ENCODE peak calls at places on chromosomes 5 and 9, in five cellular contexts. O, J, D, X and E are unnamed samples. For H3K4me1, the result is how much of the 10 kb centered on the place peaks cover.

GRCh38 chr5:68376931-68377330 is 161.4 kb downstream of the PIK3R1 start:
- DNase-seq in O (no peak), J (no peak), D (no peak), X (no peak), E (peak)

GRCh38 chr9:125888220-125888619 is 141.0 kb downstream of the PBX3 start:
- DNase-seq in O (no peak), J (no peak), D (no peak), X (no peak), E (no peak)

GRCh38 chr9:126915846-126916543 is 1.4 kb downstream of the RALGPS1 start:
- DNase-seq in O (no peak), J (no peak), D (peak), X (no peak), E (no peak)

GRCh38 chr9:136488247-136489214 is 5.7 kb upstream of the SEC16A start:
- DNase-seq in O (peak), J (peak), D (peak), X (peak), E (no peak)

GRCh38 chr5:34586117-34586885 is 69.8 kb upstream of the RAI14 start:
- DNase-seq in O (no peak), J (no peak), D (no peak), X (peak), E (no peak)

GRCh38 chr9:113853333-113853732 is 22.8 kb upstream of the ZNF618 start:
- DNase-seq in O (peak), J (no peak), D (no peak), X (peak), E (peak)

GRCh38 chr9:76456202-76456926 is 2.6 kb upstream of the GCNT1 start:
- DNase-seq in O (peak), J (no peak), D (peak), X (peak), E (no peak)

GRCh38 chr5:139644646-139645494 is 3.3 kb upstream of the CXXC5 start:
- DNase-seq in O (peak), J (peak), D (peak), X (no peak), E (no peak)

GRCh38 chr9:132078369-132079356 is 1.0 kb downstream of the MED27 start:
- DNase-seq in O (no peak), J (no peak), D (peak), X (peak), E (no peak)

GRCh38 chr5:88489433-88489832 is 220.8 kb upstream of the TMEM161B start:
- DNase-seq in O (no peak), J (no peak), D (no peak), X (no peak), E (no peak)

GRCh38 chr9:104313396-104314110 is 190.5 kb upstream of the OR13F1 start:
- DNase-seq in O (no peak), J (no peak), D (no peak), X (no peak), E (no peak)

GRCh38 chr5:55172937-55173695 is at the start of gene CDC20B:
- DNase-seq in O (peak), J (peak), D (peak), X (peak), E (peak)

GRCh38 chr9:14652729-14653377 is 40.4 kb downstream of the ZDHHC21 start:
- DNase-seq in O (no peak), J (no peak), D (no peak), X (peak), E (no peak)

GRCh38 chr5:83789376-83789775 is 68.7 kb upstream of the HAPLN1 start:
- DNase-seq in O (no peak), J (no peak), D (no peak), X (no peak), E (no peak)

GRCh38 chr5:59832577-59833301 is 60.8 kb downstream of the PDE4D start:
- DNase-seq in O (no peak), J (no peak), D (no peak), X (no peak), E (no peak)

GRCh38 chr9:935348-935965 is 41.0 kb upstream of the DMRT3 start:
- DNase-seq in O (no peak), J (no peak), D (no peak), X (no peak), E (no peak)

GRCh38 chr9:84953797-84954695 is 284.5 kb downstream of the NTRK2 start:
- DNase-seq in O (peak), J (peak), D (peak), X (peak), E (no peak)

GRCh38 chr9:130920762-130921482 is 18.1 kb downstream of the FIBCD1 start:
- DNase-seq in O (no peak), J (no peak), D (no peak), X (no peak), E (no peak)

GRCh38 chr9:121242219-121242954 is 25.6 kb upstream of the GSN start:
- DNase-seq in O (no peak), J (no peak), D (no peak), X (peak), E (no peak)

GRCh38 chr9:38227656-38228055 is 158.6 kb upstream of the SHB start:
- DNase-seq in O (no peak), J (no peak), D (no peak), X (peak), E (no peak)

GRCh38 chr5:8842906-8843590 is 702.8 kb downstream of the SEMA5A start:
- DNase-seq in O (no peak), J (no peak), D (no peak), X (peak), E (no peak)

GRCh38 chr5:310941-311434 is 10.5 kb upstream of the AHRR start:
- DNase-seq in O (no peak), J (no peak), D (no peak), X (peak), E (no peak)

GRCh38 chr9:13569706-13570423 is 290.4 kb upstream of the MPDZ start:
- DNase-seq in O (no peak), J (no peak), D (no peak), X (no peak), E (no peak)

GRCh38 chr9:76431601-76432000 is 27.4 kb upstream of the GCNT1 start:
- DNase-seq in O (no peak), J (no peak), D (no peak), X (no peak), E (no peak)

GRCh38 chr9:85586684-85587083 is 155.1 kb downstream of the AGTPBP1 start:
- DNase-seq in O (no peak), J (no peak), D (no peak), X (no peak), E (no peak)

GRCh38 chr5:10760033-10760975 is 730 bp downstream of the DAP start:
- DNase-seq in O (peak), J (peak), D (peak), X (peak), E (no peak)

GRCh38 chr9:109258619-109259321 is 62.1 kb downstream of the EPB41L4B start:
- DNase-seq in O (no peak), J (no peak), D (no peak), X (no peak), E (no peak)

GRCh38 chr5:172266071-172266675 is 17.4 kb downstream of the UBTD2 start:
- DNase-seq in O (no peak), J (no peak), D (no peak), X (no peak), E (no peak)

GRCh38 chr9:137878146-137878941 is 762 bp downstream of the CACNA1B start:
- DNase-seq in O (no peak), J (peak), D (no peak), X (peak), E (no peak)

GRCh38 chr9:117473293-117473692 is 58.4 kb upstream of the ASTN2 start:
- DNase-seq in O (no peak), J (no peak), D (no peak), X (no peak), E (no peak)

GRCh38 chr5:18305288-18305899 is 671.1 kb downstream of the TAF11L14 start:
- DNase-seq in O (no peak), J (no peak), D (no peak), X (peak), E (no peak)

GRCh38 chr5:83513081-83513480 is 41.5 kb downstream of the VCAN start:
- DNase-seq in O (no peak), J (no peak), D (no peak), X (no peak), E (no peak)

GRCh38 chr5:28415791-28416443 is 1377.5 kb upstream of the CDH9 start:
- DNase-seq in O (no peak), J (no peak), D (no peak), X (no peak), E (no peak)

GRCh38 chr9:137757613-137758029 is 120.0 kb upstream of the CACNA1B start:
- DNase-seq in O (no peak), J (no peak), D (no peak), X (peak), E (no peak)

GRCh38 chr5:150780816-150781221 is 2.3 kb downstream of the SMIM3 start:
- DNase-seq in O (no peak), J (no peak), D (peak), X (peak), E (no peak)

GRCh38 chr5:150780180-150780692 is 1.7 kb downstream of the SMIM3 start:
- DNase-seq in O (peak), J (peak), D (peak), X (peak), E (no peak)

GRCh38 chr5:150782850-150783249 is 4.3 kb downstream of the SMIM3 start:
- DNase-seq in O (no peak), J (no peak), D (no peak), X (no peak), E (no peak)

GRCh38 chr5:150783422-150783928 is 4.9 kb downstream of the SMIM3 start:
- DNase-seq in O (peak), J (peak), D (peak), X (peak), E (no peak)

GRCh38 chr5:150781706-150782614 is 3.4 kb downstream of the SMIM3 start:
- DNase-seq in O (peak), J (peak), D (peak), X (peak), E (peak)
- H3K4me3 ChIP-seq in O (no peak), J (peak), D (no peak), X (peak), E (peak)

DNA sequence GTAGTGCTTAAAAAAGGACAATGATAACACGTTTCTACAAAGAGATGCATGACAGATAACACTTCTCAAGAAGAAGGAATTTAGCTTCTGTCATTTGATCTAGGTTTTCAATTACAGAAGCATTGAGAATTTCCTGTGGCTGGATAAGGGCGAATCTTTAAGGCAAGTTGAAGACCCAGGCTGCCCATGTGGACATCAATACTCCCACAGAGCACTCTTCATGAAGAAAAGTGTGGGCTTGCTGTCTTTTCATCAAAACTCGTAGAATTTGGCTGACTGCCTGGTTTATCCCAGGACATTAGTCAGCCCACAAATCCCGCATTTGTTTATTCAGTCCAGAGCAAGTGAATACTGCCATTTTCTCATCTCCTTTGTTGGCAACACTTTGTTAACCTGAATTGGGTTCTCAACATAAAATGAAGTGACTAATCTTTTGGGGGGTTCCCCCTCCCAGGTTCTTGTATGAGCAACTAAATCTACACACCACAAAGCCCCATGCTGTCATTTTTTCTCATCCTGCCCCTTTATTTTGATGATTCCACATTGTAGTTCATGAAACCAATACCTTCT is 43.4 kb upstream of the CDKN2B start:
- DNase-seq in O (no peak), J (no peak), D (no peak), X (peak), E (peak)
- H3K4me1 ChIP-seq in O (under half), J (under half), D (under half), X (under half), E (under half)

DNA sequence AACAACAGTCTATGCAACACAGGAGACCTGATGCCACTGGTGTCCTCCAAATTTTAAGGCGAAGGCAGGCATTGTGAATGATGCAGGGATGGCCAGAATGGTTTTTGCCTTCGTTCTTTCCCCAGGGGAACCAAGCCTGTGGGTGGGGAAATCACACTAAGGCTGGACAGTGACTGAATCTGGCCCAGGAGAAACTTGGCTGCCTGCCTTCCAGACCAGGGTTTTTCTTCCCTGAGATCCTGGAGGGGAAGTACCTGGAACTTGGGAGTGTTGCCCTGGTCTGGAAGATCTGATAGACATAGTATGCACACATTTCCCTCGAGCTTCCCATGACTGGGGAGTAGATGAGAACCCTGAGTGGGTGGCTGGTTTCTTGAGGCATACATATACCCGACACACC is 699 bp upstream of the IL11RA start:
- DNase-seq in O (peak), J (no peak), D (peak), X (peak), E (no peak)
- H3K4me3 ChIP-seq in O (peak), J (peak), D (peak), X (peak), E (peak)

GRCh38 chr9:91306261-91306660 is 55.5 kb downstream of the AUH start:
- DNase-seq in O (no peak), J (no peak), D (no peak), X (no peak), E (no peak)
- H3K4me1 ChIP-seq in O (under half), J (under half), D (under half), X (under half), E (under half)

GRCh38 chr5:181114844-181115778 is 15.9 kb downstream of the OR2V1 start:
- DNase-seq in O (no peak), J (no peak), D (no peak), X (no peak), E (no peak)
- H3K4me3 ChIP-seq in O (no peak), J (no peak), D (no peak), X (peak), E (no peak)

GRCh38 chr9:93110400-93110855 is 14.4 kb downstream of the CARD19 start:
- DNase-seq in O (no peak), J (no peak), D (no peak), X (no peak), E (no peak)
- H3K4me1 ChIP-seq in O (under half), J (half or more), D (under half), X (under half), E (under half)

DNA sequence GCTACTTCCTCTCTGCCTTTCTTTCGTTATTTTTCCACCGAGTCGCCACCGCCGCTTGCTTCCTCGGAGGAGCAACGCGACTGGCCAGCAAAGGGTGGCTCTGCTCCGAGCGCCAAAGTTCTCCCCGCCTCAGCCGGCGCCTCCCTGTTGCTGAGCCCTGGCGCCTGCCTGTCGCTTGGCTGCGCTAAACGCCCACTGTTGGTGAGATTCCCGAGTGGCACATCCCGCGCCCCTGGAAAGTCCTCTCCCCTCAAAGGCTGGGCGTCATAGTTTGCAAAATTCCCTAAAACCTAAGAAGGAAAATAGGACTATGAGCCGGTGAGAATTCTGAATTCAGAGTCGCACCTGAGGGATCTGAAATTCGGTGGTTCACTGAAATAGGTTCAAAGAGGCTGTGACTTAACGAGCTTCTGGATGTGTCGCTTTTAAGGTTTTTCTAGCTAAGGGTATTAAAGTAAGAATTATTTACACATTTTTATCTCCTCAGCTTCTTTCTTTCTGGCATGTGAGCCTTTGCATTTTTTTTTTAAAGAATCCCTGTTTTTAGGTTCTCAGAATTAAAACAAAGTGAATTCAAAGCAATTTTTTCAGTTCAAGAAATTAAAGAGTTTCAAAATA is at the start of gene GRIN3A:
- DNase-seq in O (no peak), J (peak), D (peak), X (no peak), E (no peak)
- H3K4me3 ChIP-seq in O (peak), J (peak), D (peak), X (peak), E (peak)

GRCh38 chr5:177365845-177366527 is 8.3 kb downstream of the RGS14 start:
- DNase-seq in O (no peak), J (no peak), D (no peak), X (no peak), E (no peak)
- H3K4me1 ChIP-seq in O (half or more), J (half or more), D (under half), X (under half), E (half or more)

GRCh38 chr5:148732692-148733091 is 78.4 kb upstream of the HTR4 start:
- DNase-seq in O (no peak), J (no peak), D (no peak), X (peak), E (no peak)

GRCh38 chr5:148730272-148730954 is 76.1 kb upstream of the HTR4 start:
- DNase-seq in O (no peak), J (no peak), D (no peak), X (peak), E (no peak)

GRCh38 chr5:148729182-148729581 is 74.9 kb upstream of the HTR4 start:
- DNase-seq in O (no peak), J (no peak), D (no peak), X (peak), E (no peak)

GRCh38 chr5:148733601-148734438 is 79.5 kb upstream of the HTR4 start:
- DNase-seq in O (peak), J (peak), D (peak), X (peak), E (no peak)

GRCh38 chr5:148730955-148731898 is 76.9 kb upstream of the HTR4 start:
- DNase-seq in O (peak), J (peak), D (peak), X (peak), E (no peak)
- H3K4me3 ChIP-seq in O (no peak), J (no peak), D (no peak), X (peak), E (no peak)

DNA sequence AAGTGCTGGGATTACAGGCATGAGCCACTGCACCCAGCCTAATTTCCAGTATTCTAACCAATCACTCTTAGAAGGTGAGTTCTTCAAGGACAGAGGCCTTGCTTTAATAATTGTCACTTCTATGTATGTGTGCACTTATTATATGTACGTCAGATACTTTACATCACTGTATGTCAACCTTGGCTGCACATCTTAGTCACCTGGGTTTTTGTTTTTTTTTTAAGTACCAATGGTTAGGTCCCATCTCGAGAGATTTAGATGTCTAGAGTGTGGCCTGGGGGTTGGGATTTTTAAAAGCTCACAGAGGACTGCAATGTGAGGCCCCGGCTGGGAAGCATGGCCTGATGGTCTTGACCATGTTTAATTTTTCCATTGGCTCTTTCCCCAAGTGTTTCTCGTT is 9.9 kb upstream of the GM2A start:
- DNase-seq in O (no peak), J (no peak), D (no peak), X (no peak), E (no peak)
- H3K4me1 ChIP-seq in O (under half), J (under half), D (under half), X (under half), E (under half)